ENCODE peak calls at places on chromosomes 5 and 9, in four cellular contexts. One of them, this sample, is unnamed.

GRCh38 chr5:167582263-167582662 is 709.2 kb upstream of the WWC1 start:
- DNase-seq in GM12891: no peak
- DNase-seq in HCT116: no peak
- DNase-seq in lower leg skin: no peak
- DNase-seq in this sample: no peak

GRCh38 chr9:72092820-72093219 is 32.4 kb upstream of the C9orf57 start:
- DNase-seq in GM12891: no peak
- DNase-seq in HCT116: no peak
- DNase-seq in lower leg skin: no peak
- DNase-seq in this sample: no peak

GRCh38 chr5:168472329-168472728 is 13.9 kb upstream of the RARS1 start:
- DNase-seq in lower leg skin: no peak
- DNase-seq in GM12891: no peak
- DNase-seq in HCT116: no peak
- DNase-seq in this sample: no peak

GRCh38 chr5:98750693-98751092 is 22.8 kb upstream of the RGMB start:
- DNase-seq in HCT116: no peak
- DNase-seq in lower leg skin: no peak
- DNase-seq in GM12891: no peak
- DNase-seq in this sample: no peak

GRCh38 chr5:1002836-1003235 is 5.8 kb upstream of the NKD2 start:
- DNase-seq in GM12891: no peak
- DNase-seq in HCT116: no peak
- DNase-seq in lower leg skin: no peak
- DNase-seq in this sample: no peak

GRCh38 chr5:74412064-74412463 is 228.5 kb downstream of the ENC1 start:
- DNase-seq in lower leg skin: no peak
- DNase-seq in HCT116: no peak
- DNase-seq in GM12891: no peak
- DNase-seq in this sample: no peak

GRCh38 chr5:74206571-74207550 is 433.7 kb downstream of the ENC1 start:
- DNase-seq in HCT116: no peak
- DNase-seq in GM12891: no peak
- DNase-seq in lower leg skin: no peak
- DNase-seq in this sample: no peak

GRCh38 chr5:68962632-68963484 is 131.0 kb upstream of the SLC30A5 start:
- DNase-seq in HCT116: peak
- DNase-seq in lower leg skin: peak
- DNase-seq in GM12891: no peak
- DNase-seq in this sample: no peak

GRCh38 chr5:131212471-131213021 is 41.8 kb downstream of the LYRM7 start:
- DNase-seq in HCT116: no peak
- DNase-seq in lower leg skin: no peak
- DNase-seq in GM12891: no peak
- DNase-seq in this sample: no peak

GRCh38 chr5:204966-205670 is 12.8 kb downstream of the CCDC127 start:
- DNase-seq in lower leg skin: no peak
- DNase-seq in HCT116: no peak
- DNase-seq in GM12891: peak
- DNase-seq in this sample: no peak

GRCh38 chr5:9166202-9167147 is 379.4 kb downstream of the SEMA5A start:
- DNase-seq in GM12891: no peak
- DNase-seq in HCT116: no peak
- DNase-seq in lower leg skin: no peak
- DNase-seq in this sample: no peak

GRCh38 chr9:121075251-121076036 is 689 bp downstream of the CNTRL start:
- DNase-seq in lower leg skin: no peak
- DNase-seq in HCT116: no peak
- DNase-seq in GM12891: no peak
- DNase-seq in this sample: no peak

GRCh38 chr9:121073038-121073437 is 1.7 kb upstream of the CNTRL start:
- DNase-seq in HCT116: no peak
- DNase-seq in lower leg skin: peak
- DNase-seq in GM12891: no peak
- DNase-seq in this sample: no peak

GRCh38 chr9:121071356-121071755 is 3.4 kb upstream of the CNTRL start:
- DNase-seq in lower leg skin: no peak
- DNase-seq in GM12891: no peak
- DNase-seq in HCT116: no peak
- DNase-seq in this sample: no peak

DNA sequence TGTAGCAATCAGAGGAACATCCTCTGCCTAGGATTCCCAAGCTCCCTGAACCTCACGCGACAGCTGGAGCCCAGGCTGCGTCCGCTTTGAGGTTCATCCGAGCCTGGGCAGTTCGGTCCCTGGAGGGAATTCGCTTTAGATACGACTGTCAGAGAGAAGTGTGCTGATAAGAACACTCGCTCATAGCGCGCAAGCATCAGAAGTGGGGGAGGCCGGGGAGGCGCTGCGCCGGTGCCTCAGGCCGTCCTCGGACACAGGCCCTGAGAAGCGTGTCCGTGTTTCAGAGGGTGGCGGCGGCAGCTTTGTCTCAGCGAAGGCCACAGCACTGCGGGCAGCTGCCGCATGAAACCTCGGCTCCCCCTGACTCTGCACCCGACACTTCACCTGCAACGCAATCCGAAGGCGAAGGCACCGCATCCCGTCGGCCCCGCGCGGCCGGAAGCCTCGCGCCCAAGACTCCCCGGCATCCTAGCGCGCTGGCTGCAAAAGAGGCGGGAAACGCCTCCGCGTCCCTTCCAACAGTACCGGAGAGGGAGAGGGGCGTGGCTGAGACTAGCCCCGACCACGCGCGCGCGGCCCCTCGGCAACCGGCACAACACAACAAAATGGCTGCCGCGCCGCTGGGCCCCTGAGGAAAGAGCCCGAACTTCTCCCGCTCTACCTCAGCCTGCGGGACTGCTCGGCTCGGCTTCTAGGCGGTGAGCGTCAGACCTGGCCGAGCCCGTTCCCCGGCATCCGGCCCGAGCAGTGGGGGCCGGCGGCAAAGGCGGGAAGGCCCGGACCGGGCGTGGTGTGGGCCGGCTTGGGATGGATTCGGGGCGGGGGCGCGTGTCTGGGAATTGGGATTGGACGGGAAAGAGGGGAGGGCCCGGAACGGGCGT is at the start of gene CNTRL:
- DNase-seq in lower leg skin: peak
- DNase-seq in HCT116: peak
- DNase-seq in GM12891: peak
- DNase-seq in this sample: peak
- TF ChIP-seq POLR2A in lower leg skin: no peak
- TF ChIP-seq POLR2A in HCT116: no peak
- TF ChIP-seq POLR2A in GM12891: peak
- TF ChIP-seq POLR2A in this sample: peak

DNA sequence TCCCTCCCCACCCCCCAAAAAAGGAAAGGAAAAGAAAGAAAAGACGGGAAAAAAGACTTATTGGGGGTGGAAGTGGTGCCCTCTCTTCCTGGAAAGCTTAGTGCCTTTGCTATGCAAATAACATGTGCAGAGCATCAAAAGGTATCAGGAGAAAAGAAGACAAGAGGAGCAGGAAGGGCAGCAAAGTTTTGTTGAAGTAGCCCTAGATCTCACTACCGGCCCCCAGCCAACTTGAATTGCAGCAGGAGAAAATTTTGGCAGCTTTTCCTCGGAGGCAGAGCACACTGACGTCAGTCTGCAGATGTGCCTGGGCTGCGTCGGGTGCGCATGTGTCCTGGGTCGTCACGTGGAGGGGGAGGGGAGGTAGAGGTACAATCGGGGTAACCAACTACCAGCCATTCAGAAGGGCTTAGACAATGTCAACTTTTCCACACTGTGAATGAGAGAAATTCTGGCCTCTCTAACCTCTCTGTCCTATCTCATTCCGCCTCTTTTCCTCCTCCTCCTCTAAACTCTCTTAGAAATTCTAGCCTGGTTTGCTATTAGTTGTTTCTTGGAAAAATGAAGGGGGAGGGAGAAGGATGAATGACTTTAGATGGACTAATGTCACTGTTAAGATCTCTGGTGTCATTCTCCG is at the start of gene ADAMTS6:
- DNase-seq in HCT116: peak
- DNase-seq in GM12891: peak
- DNase-seq in lower leg skin: peak
- DNase-seq in this sample: no peak
- TF ChIP-seq POLR2A in HCT116: no peak
- TF ChIP-seq POLR2A in GM12891: peak
- TF ChIP-seq POLR2A in lower leg skin: no peak
- TF ChIP-seq POLR2A in this sample: no peak

GRCh38 chr9:99819484-99820329 is 2.0 kb upstream of the NR4A3 start:
- DNase-seq in GM12891: peak
- DNase-seq in lower leg skin: peak
- DNase-seq in HCT116: peak
- DNase-seq in this sample: peak

GRCh38 chr9:99818439-99818992 is 3.2 kb upstream of the NR4A3 start:
- DNase-seq in lower leg skin: no peak
- DNase-seq in HCT116: no peak
- DNase-seq in GM12891: no peak
- DNase-seq in this sample: no peak

GRCh38 chr9:99820330-99821186 is 1.1 kb upstream of the NR4A3 start:
- DNase-seq in HCT116: no peak
- DNase-seq in GM12891: peak
- DNase-seq in lower leg skin: peak
- DNase-seq in this sample: peak

GRCh38 chr9:99821187-99822095 is at the start of gene NR4A3:
- DNase-seq in GM12891: peak
- DNase-seq in HCT116: peak
- DNase-seq in lower leg skin: peak
- DNase-seq in this sample: no peak

GRCh38 chr9:99819123-99819483 is 2.6 kb upstream of the NR4A3 start:
- DNase-seq in GM12891: no peak
- DNase-seq in HCT116: no peak
- DNase-seq in lower leg skin: no peak
- DNase-seq in this sample: no peak
- TF ChIP-seq POLR2A in GM12891: no peak
- TF ChIP-seq POLR2A in HCT116: no peak
- TF ChIP-seq POLR2A in lower leg skin: no peak
- TF ChIP-seq POLR2A in this sample: no peak

GRCh38 chr5:137470111-137470920 is 28.8 kb downstream of the SPOCK1 start:
- DNase-seq in GM12891: no peak
- DNase-seq in lower leg skin: peak
- DNase-seq in HCT116: no peak
- DNase-seq in this sample: no peak
- TF ChIP-seq POLR2A in GM12891: no peak
- TF ChIP-seq POLR2A in lower leg skin: no peak
- TF ChIP-seq POLR2A in HCT116: no peak
- TF ChIP-seq POLR2A in this sample: no peak

GRCh38 chr9:136093995-136094881 is 851 bp downstream of the NACC2 start:
- DNase-seq in lower leg skin: no peak
- DNase-seq in GM12891: no peak
- DNase-seq in HCT116: peak
- DNase-seq in this sample: no peak
- TF ChIP-seq POLR2A in lower leg skin: no peak
- TF ChIP-seq POLR2A in GM12891: no peak
- TF ChIP-seq POLR2A in HCT116: no peak
- TF ChIP-seq POLR2A in this sample: no peak

DNA sequence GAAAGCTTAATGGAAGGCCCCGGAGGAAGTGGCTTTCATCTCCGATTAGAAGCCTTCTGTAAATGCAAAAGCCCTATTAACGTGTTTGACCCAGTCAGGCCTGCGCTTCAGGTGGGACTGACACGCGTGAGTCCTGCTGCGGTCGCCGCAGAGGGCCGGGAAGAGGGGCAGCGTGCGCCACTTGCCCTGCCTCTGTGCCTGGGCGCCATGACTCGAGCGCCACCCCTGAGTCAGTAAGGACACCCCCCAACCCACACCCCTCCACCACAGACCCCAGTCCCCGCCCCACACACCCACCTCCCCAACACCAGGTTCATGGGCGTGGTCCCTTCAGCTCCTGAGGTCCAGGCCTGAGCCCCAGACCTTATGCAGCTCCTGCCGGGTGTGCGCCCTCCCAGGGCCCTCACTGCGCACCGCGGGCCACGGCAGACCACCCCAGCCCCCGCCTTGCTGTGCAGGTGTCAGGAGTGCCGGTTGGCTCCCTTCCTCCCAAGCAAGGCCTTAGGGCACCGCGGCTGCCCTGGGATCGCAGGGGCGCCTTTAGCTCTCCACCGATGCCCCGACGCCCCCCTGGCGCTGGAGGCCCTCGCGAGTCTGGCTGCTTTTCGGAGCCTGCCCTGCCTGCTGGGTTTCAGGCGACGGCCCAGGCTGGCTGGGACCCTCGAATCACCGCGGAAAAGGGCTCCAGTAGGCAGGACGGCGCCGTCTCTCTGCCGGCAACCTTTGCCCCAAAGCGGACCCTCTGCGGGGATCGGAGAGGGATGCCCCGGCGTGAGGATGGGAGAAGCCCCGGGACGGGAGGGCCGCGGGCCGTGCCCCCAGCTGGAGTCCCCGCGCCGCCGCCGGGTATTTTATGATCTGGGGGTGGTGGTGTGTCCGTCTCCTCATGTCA is 625 bp upstream of the OLFM1 start:
- DNase-seq in lower leg skin: no peak
- DNase-seq in GM12891: no peak
- DNase-seq in HCT116: no peak
- DNase-seq in this sample: no peak
- TF ChIP-seq POLR2A in lower leg skin: no peak
- TF ChIP-seq POLR2A in GM12891: no peak
- TF ChIP-seq POLR2A in HCT116: no peak
- TF ChIP-seq POLR2A in this sample: no peak

DNA sequence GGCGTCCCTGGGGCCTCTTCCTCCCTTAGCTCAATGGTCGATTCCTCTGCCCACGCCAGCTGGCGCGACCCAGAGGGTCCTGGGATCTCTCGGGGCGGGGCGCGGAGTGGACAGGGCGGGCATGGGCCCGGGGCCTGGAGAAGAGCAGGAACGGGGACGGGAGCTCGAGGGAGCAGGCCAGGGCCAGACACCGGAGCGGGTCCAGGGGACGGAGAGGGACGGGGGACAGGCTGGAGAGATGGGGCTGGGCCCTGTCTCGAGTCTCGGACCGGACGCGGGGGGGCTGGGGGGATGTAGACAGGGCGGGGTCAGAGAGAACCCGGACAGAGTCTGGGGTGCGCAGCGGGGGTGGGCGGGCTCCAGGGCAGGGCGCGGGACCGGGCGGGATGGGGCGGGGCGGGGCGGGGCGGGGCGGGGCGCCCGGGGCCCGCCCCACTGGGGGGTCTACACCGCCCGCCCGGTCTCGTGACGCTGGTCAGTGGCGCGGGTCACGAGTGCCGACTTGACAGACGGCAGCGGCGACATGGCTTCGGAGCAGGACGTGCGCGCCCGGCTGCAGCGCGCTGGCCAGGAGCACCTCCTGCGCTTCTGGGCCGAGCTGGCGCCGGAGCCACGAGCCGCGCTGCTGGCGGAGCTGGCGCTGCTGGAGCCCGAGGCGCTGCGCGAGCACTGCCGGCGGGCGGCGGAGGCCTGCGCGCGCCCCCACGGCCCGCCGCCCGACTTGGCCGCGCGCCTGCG is at the start of gene UAP1L1:
- DNase-seq in lower leg skin: peak
- DNase-seq in HCT116: no peak
- DNase-seq in GM12891: peak
- DNase-seq in this sample: no peak
- TF ChIP-seq POLR2A in lower leg skin: no peak
- TF ChIP-seq POLR2A in HCT116: peak
- TF ChIP-seq POLR2A in GM12891: no peak
- TF ChIP-seq POLR2A in this sample: peak